ENCODE peak calls at places on chromosome 16, in seven cellular contexts. K, J, B, P, C, S and A are unnamed samples.

GRCh38 chr16:46871587-46871986 is 12.6 kb upstream of the GPT2 start:
- DNase-seq in J (no peak), S (no peak), C (no peak), B (no peak), K (no peak), P (no peak), A (no peak)

GRCh38 chr16:69836252-69836651 is 74.1 kb downstream of the WWP2 start:
- DNase-seq in S (no peak), K (no peak), P (no peak), C (no peak), J (no peak), B (no peak), A (no peak)

GRCh38 chr16:86714166-86714565 is 135.8 kb downstream of the FOXL1 start:
- DNase-seq in C (no peak), K (no peak), J (no peak), P (no peak), B (no peak), S (no peak), A (no peak)

GRCh38 chr16:73095142-73095791 is 47.3 kb upstream of the ZFHX3 start:
- DNase-seq in P (no peak), J (no peak), K (peak), C (no peak), S (no peak), B (no peak), A (no peak)

GRCh38 chr16:77111057-77111456 is 79.9 kb upstream of the MON1B start:
- DNase-seq in B (no peak), K (no peak), P (no peak), C (no peak), J (no peak), S (no peak), A (no peak)

GRCh38 chr16:66431760-66432159 is 4.7 kb downstream of the BEAN1 start:
- DNase-seq in B (no peak), S (no peak), K (no peak), P (no peak), J (no peak), C (no peak), A (no peak)

GRCh38 chr16:15434425-15435215 is at the start of gene BMERB1:
- DNase-seq in C (peak), P (peak), J (peak), S (peak), B (peak), K (peak), A (peak)

GRCh38 chr16:51355871-51356270 is 204.8 kb upstream of the SALL1 start:
- DNase-seq in J (no peak), B (no peak), C (no peak), S (no peak), P (no peak), K (no peak), A (no peak)

GRCh38 chr16:86355114-86355513 is 155.2 kb upstream of the FOXF1 start:
- DNase-seq in S (no peak), K (no peak), J (peak), B (no peak), P (no peak), C (no peak), A (no peak)